ENCODE peak calls at places on chromosome 9, in ten cellular contexts. One of them, this sample, is unnamed.
A peak's percentile ranks its signal among the peaks of the same experiment; 100 is the strongest.

GRCh38 chr9:87422999-87423398 is 74.7 kb upstream of the DAPK1 start:
- DNase-seq in Right ventricle myocardium inferior: no peak
- DNase-seq in ELR: no peak
- DNase-seq in T-helper 2 cell: no peak
- DNase-seq in left lung: no peak
- DNase-seq in GM04504: no peak
- DNase-seq in PC-3: no peak
- DNase-seq in activated B cell treated with CpG ODN at 0.5 μM for 24 hours: no peak
- DNase-seq in CD8-positive, alpha-beta memory T cell: no peak
- DNase-seq in NCI-H2029: no peak
- DNase-seq in this sample: no peak

GRCh38 chr9:123741214-123741613 is 188.7 kb downstream of the DENND1A start:
- DNase-seq in Right ventricle myocardium inferior: no peak
- DNase-seq in ELR: no peak
- DNase-seq in T-helper 2 cell: no peak
- DNase-seq in left lung: no peak
- DNase-seq in GM04504: no peak
- DNase-seq in PC-3: no peak
- DNase-seq in activated B cell treated with CpG ODN at 0.5 μM for 24 hours: no peak
- DNase-seq in CD8-positive, alpha-beta memory T cell: no peak
- DNase-seq in NCI-H2029: no peak
- DNase-seq in this sample: no peak

GRCh38 chr9:136002215-136002614 is 41.0 kb upstream of the UBAC1 start:
- DNase-seq in Right ventricle myocardium inferior: no peak
- DNase-seq in ELR: no peak
- DNase-seq in T-helper 2 cell: no peak
- DNase-seq in left lung: no peak
- DNase-seq in GM04504: no peak
- DNase-seq in PC-3: no peak
- DNase-seq in activated B cell treated with CpG ODN at 0.5 μM for 24 hours: no peak
- DNase-seq in CD8-positive, alpha-beta memory T cell: no peak
- DNase-seq in NCI-H2029: no peak
- DNase-seq in this sample: no peak

GRCh38 chr9:21110708-21111576 is 30.7 kb downstream of the IFNW1 start:
- DNase-seq in Right ventricle myocardium inferior: no peak
- DNase-seq in ELR: peak; percentile 79
- DNase-seq in T-helper 2 cell: no peak
- DNase-seq in left lung: no peak
- DNase-seq in GM04504: peak; percentile 42
- DNase-seq in PC-3: peak; percentile 79
- DNase-seq in activated B cell treated with CpG ODN at 0.5 μM for 24 hours: no peak
- DNase-seq in CD8-positive, alpha-beta memory T cell: no peak
- DNase-seq in NCI-H2029: peak; percentile 27
- DNase-seq in this sample: peak; percentile 73

GRCh38 chr9:99445377-99445891 is 223.4 kb downstream of the SEC61B start:
- DNase-seq in Right ventricle myocardium inferior: peak; percentile 78
- DNase-seq in ELR: peak; percentile 96
- DNase-seq in T-helper 2 cell: no peak
- DNase-seq in left lung: peak; percentile 37
- DNase-seq in GM04504: peak; percentile 85
- DNase-seq in PC-3: peak; percentile 76
- DNase-seq in activated B cell treated with CpG ODN at 0.5 μM for 24 hours: no peak
- DNase-seq in CD8-positive, alpha-beta memory T cell: no peak
- DNase-seq in NCI-H2029: no peak
- DNase-seq in this sample: peak; percentile 82

GRCh38 chr9:109179801-109180523 is 12.9 kb upstream of the FRRS1L start:
- DNase-seq in Right ventricle myocardium inferior: no peak
- DNase-seq in ELR: no peak
- DNase-seq in T-helper 2 cell: no peak
- DNase-seq in left lung: no peak
- DNase-seq in GM04504: no peak
- DNase-seq in PC-3: no peak
- DNase-seq in activated B cell treated with CpG ODN at 0.5 μM for 24 hours: no peak
- DNase-seq in CD8-positive, alpha-beta memory T cell: no peak
- DNase-seq in NCI-H2029: no peak
- DNase-seq in this sample: no peak

GRCh38 chr9:35605336-35606137 is 475 bp downstream of the TESK1 start:
- DNase-seq in Right ventricle myocardium inferior: peak; percentile 74
- DNase-seq in ELR: peak; percentile 32
- DNase-seq in T-helper 2 cell: peak; percentile 20
- DNase-seq in left lung: no peak
- DNase-seq in GM04504: no peak
- DNase-seq in PC-3: no peak
- DNase-seq in activated B cell treated with CpG ODN at 0.5 μM for 24 hours: peak; percentile 42
- DNase-seq in CD8-positive, alpha-beta memory T cell: peak; percentile 64
- DNase-seq in NCI-H2029: no peak
- DNase-seq in this sample: no peak

GRCh38 chr9:21672762-21673161 is 129.7 kb upstream of the MTAP start:
- DNase-seq in Right ventricle myocardium inferior: no peak
- DNase-seq in ELR: no peak
- DNase-seq in T-helper 2 cell: no peak
- DNase-seq in left lung: no peak
- DNase-seq in GM04504: no peak
- DNase-seq in PC-3: no peak
- DNase-seq in activated B cell treated with CpG ODN at 0.5 μM for 24 hours: no peak
- DNase-seq in CD8-positive, alpha-beta memory T cell: no peak
- DNase-seq in NCI-H2029: no peak
- DNase-seq in this sample: no peak

GRCh38 chr9:36328798-36329411 is 70.7 kb upstream of the GNE start:
- DNase-seq in Right ventricle myocardium inferior: no peak
- DNase-seq in ELR: peak; percentile 81
- DNase-seq in T-helper 2 cell: no peak
- DNase-seq in left lung: no peak
- DNase-seq in GM04504: peak; percentile 44
- DNase-seq in PC-3: peak; percentile 77
- DNase-seq in activated B cell treated with CpG ODN at 0.5 μM for 24 hours: no peak
- DNase-seq in CD8-positive, alpha-beta memory T cell: no peak
- DNase-seq in NCI-H2029: peak; percentile 53
- DNase-seq in this sample: peak; percentile 71

GRCh38 chr9:92071634-92072033 is 43.6 kb downstream of the SPTLC1 start:
- DNase-seq in Right ventricle myocardium inferior: no peak
- DNase-seq in ELR: no peak
- DNase-seq in T-helper 2 cell: no peak
- DNase-seq in left lung: no peak
- DNase-seq in GM04504: no peak
- DNase-seq in PC-3: no peak
- DNase-seq in activated B cell treated with CpG ODN at 0.5 μM for 24 hours: no peak
- DNase-seq in CD8-positive, alpha-beta memory T cell: no peak
- DNase-seq in NCI-H2029: no peak
- DNase-seq in this sample: no peak

GRCh38 chr9:124760719-124761118 is 10.4 kb downstream of the NR6A1 start:
- DNase-seq in Right ventricle myocardium inferior: no peak
- DNase-seq in ELR: no peak
- DNase-seq in T-helper 2 cell: no peak
- DNase-seq in left lung: no peak
- DNase-seq in GM04504: no peak
- DNase-seq in PC-3: no peak
- DNase-seq in activated B cell treated with CpG ODN at 0.5 μM for 24 hours: no peak
- DNase-seq in CD8-positive, alpha-beta memory T cell: no peak
- DNase-seq in NCI-H2029: no peak
- DNase-seq in this sample: no peak

GRCh38 chr9:78325343-78325742 is 28.4 kb downstream of the PSAT1 start:
- DNase-seq in Right ventricle myocardium inferior: no peak
- DNase-seq in ELR: no peak
- DNase-seq in T-helper 2 cell: no peak
- DNase-seq in left lung: no peak
- DNase-seq in GM04504: peak; percentile 62
- DNase-seq in PC-3: no peak
- DNase-seq in activated B cell treated with CpG ODN at 0.5 μM for 24 hours: no peak
- DNase-seq in CD8-positive, alpha-beta memory T cell: no peak
- DNase-seq in NCI-H2029: peak; percentile 74
- DNase-seq in this sample: peak; percentile 25